ENCODE peak calls at places on chromosomes 6 and 20, in six cellular contexts. Q is A549, Z is IMR-90, V is HepG2, U is SK-N-SH, F is GM12878. M is an unnamed sample.

GRCh38 chr6:47306887-47307286 is 2.8 kb downstream of the TNFRSF21 start:
- DNase-seq in V (no peak), Q (no peak), U (no peak), F (no peak), Z (no peak), M (no peak)

GRCh38 chr6:111805511-111806181 is 67.6 kb downstream of the FYN start:
- DNase-seq in F (peak; percentile 78), Z (peak; percentile 85), U (no peak), Q (no peak), V (no peak), M (peak; percentile 23)

GRCh38 chr6:44478591-44479254 is 91.2 kb downstream of the CDC5L start:
- DNase-seq in Z (no peak), U (no peak), Q (no peak), V (no peak), F (no peak), M (no peak)

GRCh38 chr6:101400341-101400740 is 6.8 kb downstream of the GRIK2 start:
- DNase-seq in Q (no peak), U (no peak), Z (no peak), F (no peak), V (no peak), M (no peak)

GRCh38 chr20:11791316-11792228 is 126.1 kb upstream of the BTBD3 start:
- DNase-seq in Z (no peak), Q (peak; percentile 10), V (no peak), U (no peak), F (no peak), M (no peak)

GRCh38 chr20:57244221-57244585 is 22.2 kb downstream of the BMP7 start:
- DNase-seq in Z (no peak), U (no peak), F (no peak), V (no peak), Q (no peak), M (no peak)

GRCh38 chr6:36064770-36065396 is 37.3 kb downstream of the MAPK14 start:
- DNase-seq in Z (no peak), V (peak; percentile 99), Q (no peak), U (no peak), F (no peak), M (no peak)

GRCh38 chr20:60262967-60263603 is 304.9 kb downstream of the CDH26 start:
- DNase-seq in F (no peak), V (peak; percentile 29), U (peak; percentile 42), Z (no peak), Q (peak; percentile 21), M (peak; percentile 75)

GRCh38 chr6:42093582-42094329 is 43.4 kb downstream of the TAF8 start:
- DNase-seq in F (no peak), V (peak; percentile 64), U (no peak), Z (no peak), Q (no peak), M (peak; percentile 73)

GRCh38 chr20:17543531-17543961 is 12.4 kb upstream of the BFSP1 start:
- DNase-seq in Q (no peak), U (no peak), F (no peak), Z (peak; percentile 86), V (no peak), M (no peak)

GRCh38 chr6:119683022-119683421 is 333.5 kb upstream of the MAN1A1 start:
- DNase-seq in U (no peak), F (no peak), Q (no peak), V (no peak), Z (no peak), M (no peak)

GRCh38 chr20:61349447-61350165 is 97.5 kb downstream of the CDH4 start:
- DNase-seq in U (no peak), F (no peak), V (no peak), Z (no peak), Q (no peak), M (no peak)

GRCh38 chr20:50309764-50310672 is 119.4 kb downstream of the CEBPB start:
- DNase-seq in F (no peak), U (no peak), V (no peak), Q (no peak), Z (no peak), M (no peak)

GRCh38 chr20:2080532-2081224 is 20.9 kb upstream of the STK35 start:
- DNase-seq in V (peak; percentile 69), Z (no peak), F (no peak), U (no peak), Q (no peak), M (no peak)

GRCh38 chr6:42431877-42432276 is 19.8 kb downstream of the TRERF1 start:
- DNase-seq in Q (no peak), F (no peak), Z (no peak), V (no peak), U (no peak), M (no peak)

GRCh38 chr6:32196682-32197616 is 4.5 kb upstream of the GPSM3 start:
- DNase-seq in V (no peak), Z (peak; percentile 12), F (no peak), U (peak; percentile 70), Q (peak; percentile 35), M (peak; percentile 40)

GRCh38 chr6:124928831-124929230 is 33.4 kb upstream of the RNF217 start:
- DNase-seq in F (no peak), V (no peak), U (no peak), Q (no peak), Z (no peak), M (no peak)

GRCh38 chr20:31861346-31862156 is 8.8 kb downstream of the DUSP15 start:
- DNase-seq in Z (peak; percentile 36), V (peak; percentile 59), Q (peak; percentile 75), F (no peak), U (peak; percentile 99), M (peak; percentile 99)

GRCh38 chr6:42460892-42461291 is 9.2 kb upstream of the TRERF1 start:
- DNase-seq in F (no peak), Z (peak; percentile 52), Q (no peak), U (no peak), V (no peak), M (no peak)

GRCh38 chr6:123888779-123889513 is 85.3 kb downstream of the NKAIN2 start:
- DNase-seq in F (no peak), Q (no peak), U (no peak), Z (no peak), V (no peak), M (no peak)

GRCh38 chr6:107870379-107870778 is 46.3 kb upstream of the SCML4 start:
- DNase-seq in Z (peak; percentile 80), Q (no peak), V (no peak), F (no peak), U (no peak), M (no peak)

GRCh38 chr20:8633366-8633765 is 435.5 kb upstream of the PLCB4 start:
- DNase-seq in F (no peak), V (no peak), U (no peak), Q (no peak), Z (peak; percentile 59), M (no peak)

GRCh38 chr6:90701146-90701781 is 114.4 kb upstream of the MAP3K7 start:
- DNase-seq in U (peak; percentile 4), Z (no peak), Q (peak; percentile 4), V (no peak), F (no peak), M (no peak)

GRCh38 chr6:28474441-28475219 is 31.3 kb upstream of the ZSCAN23 start:
- DNase-seq in Q (peak; percentile 86), U (peak; percentile 39), F (peak; percentile 76), V (peak; percentile 85), Z (peak; percentile 92), M (peak; percentile 93)

GRCh38 chr6:98039876-98040605 is 757.0 kb upstream of the MMS22L start:
- DNase-seq in F (no peak), Q (no peak), U (no peak), V (no peak), Z (peak; percentile 0), M (no peak)

GRCh38 chr6:131182991-131183425 is 47.7 kb downstream of the AKAP7 start:
- DNase-seq in F (no peak), Z (peak; percentile 56), V (peak; percentile 35), U (no peak), Q (peak; percentile 42), M (no peak)
- TF ChIP-seq SMC3 in F (no peak), Z (peak; percentile 54), V (peak; percentile 41), U (no peak), Q (peak; percentile 50), M (no peak)

GRCh38 chr6:4624726-4625125 is 151.5 kb upstream of the CDYL start:
- DNase-seq in V (no peak), Z (no peak), F (no peak), Q (no peak), U (no peak), M (no peak)
- TF ChIP-seq SMC3 in V (no peak), Z (no peak), F (no peak), Q (no peak), U (no peak), M (no peak)

GRCh38 chr20:62940875-62941274 is 2.9 kb downstream of the GID8 start:
- DNase-seq in V (no peak), F (no peak), Z (no peak), U (no peak), Q (no peak), M (no peak)

GRCh38 chr20:62937353-62938104 is 418 bp upstream of the GID8 start:
- DNase-seq in Z (peak; percentile 96), U (peak; percentile 97), V (peak; percentile 94), F (peak; percentile 82), Q (peak; percentile 96), M (peak; percentile 92)

GRCh38 chr20:62936996-62937352 is 973 bp upstream of the GID8 start:
- DNase-seq in F (no peak), Z (peak; percentile 83), U (no peak), V (peak; percentile 81), Q (peak; percentile 39), M (no peak)

GRCh38 chr20:62935968-62936585 is 1.9 kb upstream of the GID8 start:
- DNase-seq in V (no peak), F (no peak), Q (no peak), U (no peak), Z (no peak), M (no peak)

DNA sequence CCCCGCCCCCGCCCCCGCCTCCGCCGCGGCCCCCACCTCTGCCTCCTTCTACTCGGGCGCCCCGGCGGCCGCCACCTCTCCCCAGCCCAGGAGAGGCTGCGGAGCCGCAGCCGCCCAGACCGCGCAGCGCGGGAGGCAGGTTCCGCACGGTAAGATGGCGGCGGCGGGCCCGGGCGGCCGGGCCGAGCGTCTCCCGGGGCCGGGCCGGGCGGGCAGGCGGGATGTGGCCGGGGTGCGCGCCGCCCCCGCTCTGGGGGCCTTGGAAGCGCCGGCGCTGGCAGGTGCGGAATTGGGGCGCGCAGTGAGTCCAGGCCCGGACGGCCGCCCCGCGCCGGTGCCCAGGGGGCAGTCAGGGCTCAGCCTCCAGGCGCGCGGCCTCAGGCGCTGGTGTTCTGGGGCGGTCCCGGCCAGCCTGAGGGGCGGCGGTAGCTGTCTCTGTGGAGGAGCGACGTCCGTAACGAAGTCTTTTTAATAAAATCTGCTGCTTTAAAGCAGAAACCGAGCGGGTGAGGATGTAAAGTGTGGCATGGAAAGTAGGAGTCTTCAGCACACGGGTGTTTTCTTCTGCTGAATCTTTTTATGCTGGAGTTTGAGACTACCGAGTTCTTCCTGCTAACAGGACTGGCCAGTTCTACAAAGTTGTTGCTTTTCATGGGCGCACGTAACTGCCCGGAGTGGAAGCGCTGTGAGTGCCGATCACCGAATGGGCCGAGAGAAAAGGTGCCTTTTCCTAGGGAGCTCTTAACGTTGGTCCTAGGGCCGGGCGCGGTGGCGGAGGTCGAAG is at the start of gene GID8:
- DNase-seq in Z (peak; percentile 33), U (no peak), V (peak; percentile 35), F (no peak), Q (peak; percentile 37), M (no peak)
- TF ChIP-seq SMC3 in Z (no peak), U (no peak), V (no peak), F (no peak), Q (no peak), M (no peak)

DNA sequence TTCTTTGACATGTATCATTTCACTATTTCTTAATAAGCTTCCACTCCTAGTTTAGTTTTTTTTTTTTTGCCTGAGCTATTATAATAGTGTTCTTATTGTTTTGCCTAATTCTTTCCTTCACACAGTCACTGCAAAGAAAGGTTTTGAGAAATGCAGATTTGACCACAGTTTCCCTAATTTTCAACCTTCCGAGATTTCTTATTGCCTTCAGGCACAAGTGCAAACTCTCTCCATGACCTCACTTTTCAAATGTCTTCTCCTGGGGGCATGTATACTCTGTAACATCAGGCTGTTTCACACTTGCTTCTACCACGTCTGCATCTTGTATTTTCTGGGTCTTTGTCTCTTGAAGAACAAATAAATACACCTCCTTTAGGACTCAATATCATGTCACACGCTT is 339.0 kb upstream of the CITED2 start:
- DNase-seq in Q (no peak), F (no peak), V (no peak), Z (no peak), U (no peak), M (no peak)
- TF ChIP-seq SMC3 in Q (no peak), F (no peak), V (no peak), Z (no peak), U (no peak), M (no peak)

M was measured in K562.